ENCODE peak calls at places on chromosomes 7 and 10, in five cellular contexts. B is foreskin fibroblast, V is hepatocyte, F is AG09309, M is uterus. H is an unnamed sample.
A peak's percentile ranks its signal among the peaks of the same experiment; 100 is the strongest.

GRCh38 chr7:134307320-134307719 is 9.4 kb downstream of the SLC35B4 start:
- DNase-seq in M (no peak), B (peak; percentile 43), V (no peak), F (no peak), H (no peak)

GRCh38 chr7:87712571-87712970 is 84.4 kb downstream of the RUNDC3B start:
- DNase-seq in V (no peak), M (no peak), B (no peak), F (no peak), H (no peak)

GRCh38 chr10:43256531-43257209 is 10.2 kb downstream of the RASGEF1A start:
- DNase-seq in B (no peak), F (no peak), V (no peak), M (no peak), H (no peak)

GRCh38 chr7:46681865-46682503 is 760.9 kb upstream of the IGFBP3 start:
- DNase-seq in F (no peak), B (peak; percentile 26), M (peak; percentile 72), V (no peak), H (no peak)

GRCh38 chr10:133211959-133212852 is 17.8 kb upstream of the UTF1 start:
- DNase-seq in M (no peak), V (no peak), F (no peak), B (no peak), H (no peak)

GRCh38 chr10:43627942-43628341 is 20.7 kb downstream of the ZNF32 start:
- DNase-seq in V (no peak), M (no peak), F (no peak), B (no peak), H (no peak)

GRCh38 chr10:90148121-90148855 is 446.9 kb downstream of the KIF20B start:
- DNase-seq in B (peak; percentile 67), V (peak; percentile 47), F (no peak), M (no peak), H (no peak)

GRCh38 chr10:79074732-79075131 is 6.0 kb downstream of the ZMIZ1 start:
- DNase-seq in B (no peak), V (no peak), M (no peak), F (no peak), H (no peak)

GRCh38 chr10:122128357-122128756 is 139.4 kb downstream of the TACC2 start:
- DNase-seq in V (no peak), B (no peak), F (no peak), M (peak; percentile 79), H (no peak)

GRCh38 chr7:99665989-99666388 is 13.8 kb downstream of the CYP3A5 start:
- DNase-seq in V (no peak), M (no peak), F (no peak), B (no peak), H (no peak)

GRCh38 chr7:30726296-30727006 is 25.5 kb upstream of the INMT start:
- DNase-seq in B (no peak), M (no peak), V (no peak), F (no peak), H (no peak)

DNA sequence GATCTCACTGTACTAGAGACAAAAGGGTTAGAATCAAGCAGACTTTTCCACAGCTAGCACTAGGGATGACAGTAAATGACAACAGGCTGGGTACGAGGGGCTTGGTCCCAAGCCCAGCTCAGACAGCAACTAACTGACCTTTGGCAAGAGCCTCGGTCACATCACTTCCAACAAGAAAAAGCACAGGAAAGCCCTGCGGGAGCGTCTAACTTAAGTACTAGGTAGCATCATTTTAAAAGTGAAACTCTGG is 22.8 kb downstream of the CALML3 start:
- DNase-seq in M (no peak), V (no peak), B (no peak), F (no peak), H (no peak)
- H3K4me3 ChIP-seq in M (no peak overlapping the region), V (no peak overlapping the region), B (no peak overlapping the region), F (no peak overlapping the region), H (no peak overlapping the region)

DNA sequence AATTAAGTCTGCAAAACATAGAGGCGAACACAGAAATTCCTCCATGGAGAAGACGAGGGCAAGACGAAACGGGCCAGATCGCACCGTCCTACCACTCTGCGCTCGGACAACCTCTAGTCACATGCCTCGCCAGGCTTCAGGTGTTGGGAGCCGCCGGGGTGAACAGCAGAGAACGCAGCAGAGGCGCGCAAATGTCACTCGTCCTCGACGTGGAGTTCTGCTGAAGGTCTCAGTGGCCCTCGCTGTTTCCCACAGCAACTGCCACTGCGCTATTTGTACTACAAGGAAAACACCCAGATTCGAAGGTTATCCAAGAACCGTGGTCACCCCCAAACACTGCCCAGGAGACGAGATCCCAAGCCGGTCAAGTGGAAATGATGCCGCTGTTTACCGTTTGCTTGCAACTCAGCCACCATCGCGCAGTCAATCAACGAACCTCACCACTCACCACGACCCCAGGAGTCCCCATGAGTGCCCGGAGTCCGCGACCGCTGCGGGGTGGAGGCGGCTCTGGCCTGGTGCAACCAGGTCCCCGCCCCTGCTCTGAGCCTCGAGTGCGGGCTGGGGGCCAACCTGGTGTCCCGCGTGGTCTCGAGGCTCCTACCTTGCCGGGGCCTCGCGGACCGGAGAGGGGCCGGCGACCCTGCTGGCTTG is 9.1 kb downstream of the CTBP2 start:
- DNase-seq in F (no peak), B (no peak), V (no peak), M (no peak), H (no peak)
- H3K4me3 ChIP-seq in F (no peak overlapping the region), B (no peak overlapping the region), V (no peak overlapping the region), M (no peak overlapping the region), H (no peak overlapping the region)

GRCh38 chr7:151498495-151498894 is 21.2 kb downstream of the RHEB start:
- DNase-seq in B (no peak), F (no peak), V (no peak), M (no peak), H (no peak)
- H3K4me3 ChIP-seq in B (no peak overlapping the region), F (no peak overlapping the region), V (no peak overlapping the region), M (no peak overlapping the region), H (no peak overlapping the region)

GRCh38 chr10:45819552-45819951 is 27.7 kb downstream of the AGAP4 start:
- DNase-seq in F (no peak), B (no peak), V (no peak), M (no peak), H (no peak)
- H3K4me3 ChIP-seq in F (no peak overlapping the region), B (no peak overlapping the region), V (no peak overlapping the region), M (no peak overlapping the region), H (no peak overlapping the region)

DNA sequence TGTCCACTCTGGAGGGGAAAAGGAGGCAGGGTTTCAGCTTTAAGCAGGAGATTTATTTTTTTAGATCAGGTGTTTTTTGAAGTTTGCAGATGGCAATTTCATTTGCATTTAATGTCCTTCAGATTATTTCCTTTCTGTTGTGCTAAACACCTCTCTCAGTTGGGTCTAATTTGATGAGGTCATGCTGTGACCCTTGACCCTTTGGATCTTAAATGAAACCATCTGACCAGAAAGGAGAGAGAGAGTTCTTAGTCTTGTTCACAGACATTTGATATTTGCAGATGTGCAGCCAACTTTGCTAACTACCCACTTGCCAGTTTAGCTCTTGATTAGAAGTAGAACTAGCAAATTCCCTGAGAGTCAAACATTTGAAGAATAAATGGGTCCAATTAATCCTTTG is 101.5 kb upstream of the RAB11FIP2 start:
- DNase-seq in V (no peak), M (no peak), F (no peak), B (peak; percentile 46), H (no peak)
- H3K4me3 ChIP-seq in V (no peak overlapping the region), M (no peak overlapping the region), F (no peak overlapping the region), B (no peak overlapping the region), H (no peak overlapping the region)

DNA sequence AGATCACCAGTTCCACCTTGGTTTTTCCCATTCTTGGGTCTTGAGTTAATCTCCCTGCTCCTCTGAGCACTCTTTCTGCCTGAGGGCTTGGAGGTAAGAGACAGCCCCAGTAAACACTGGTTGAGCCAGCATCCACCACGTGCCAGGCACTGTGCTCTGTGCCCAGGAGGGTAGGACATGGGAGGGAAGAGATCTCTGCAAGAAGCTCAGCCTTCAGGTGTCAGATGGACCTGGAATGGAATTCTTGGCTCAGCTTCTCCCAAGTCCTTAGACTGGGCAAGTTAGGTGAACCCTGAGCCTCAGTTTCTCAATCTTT is 2.5 kb downstream of the ZYX start:
- DNase-seq in F (no peak), V (no peak), M (no peak), B (no peak), H (no peak)
- H3K4me3 ChIP-seq in F (peak overlapping the region; percentile 92), V (no peak overlapping the region), M (peak overlapping the region; percentile 99), B (peak overlapping the region; percentile 95), H (no peak overlapping the region)

GRCh38 chr7:128830231-128831177 is at the start of gene FLNC:
- DNase-seq in V (peak; percentile 87), F (no peak), B (peak; percentile 88), M (peak; percentile 71), H (no peak)
- H3K4me3 ChIP-seq in V (peak within 1 kb of the TSS; percentile 66), F (peak within 1 kb of the TSS; percentile 90), B (peak within 1 kb of the TSS; percentile 96), M (peak within 1 kb of the TSS; percentile 70), H (peak within 1 kb of the TSS; percentile 59)

GRCh38 chr7:2570021-2570420 is 11.2 kb downstream of the IQCE start:
- DNase-seq in B (no peak), F (no peak), M (no peak), V (no peak), H (no peak)

GRCh38 chr7:2571409-2571808 is 12.6 kb downstream of the IQCE start:
- DNase-seq in V (no peak), B (no peak), M (no peak), F (no peak), H (no peak)

GRCh38 chr7:2568521-2569223 is 9.9 kb downstream of the IQCE start:
- DNase-seq in V (no peak), F (no peak), B (no peak), M (no peak), H (no peak)

GRCh38 chr7:2567663-2568238 is 9.0 kb downstream of the IQCE start:
- DNase-seq in F (no peak), M (peak; percentile 54), V (peak; percentile 52), B (peak; percentile 81), H (no peak)

DNA sequence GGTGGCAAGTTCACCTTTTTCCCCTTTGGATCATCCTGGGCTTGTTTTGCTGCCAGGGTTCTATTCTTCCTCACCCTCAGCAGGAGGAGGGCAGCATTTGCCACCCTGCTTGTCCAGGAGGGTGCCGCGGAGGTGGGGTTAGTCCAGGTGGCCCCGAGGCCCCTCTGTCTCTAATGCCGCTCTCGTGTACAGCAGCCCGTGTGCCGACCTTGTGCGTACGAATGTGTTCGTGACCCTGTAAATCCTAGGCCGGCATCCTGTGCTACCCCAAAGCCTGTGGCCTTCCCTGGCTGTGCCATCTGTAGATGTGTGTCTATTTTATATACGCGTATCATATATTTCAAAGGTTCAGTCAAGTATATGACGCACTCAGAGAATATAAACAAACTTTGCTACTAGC is 10.6 kb downstream of the IQCE start:
- DNase-seq in V (no peak), B (no peak), F (no peak), M (no peak), H (no peak)
- H3K4me3 ChIP-seq in V (no peak overlapping the region), B (no peak overlapping the region), F (no peak overlapping the region), M (no peak overlapping the region), H (no peak overlapping the region)

DNA sequence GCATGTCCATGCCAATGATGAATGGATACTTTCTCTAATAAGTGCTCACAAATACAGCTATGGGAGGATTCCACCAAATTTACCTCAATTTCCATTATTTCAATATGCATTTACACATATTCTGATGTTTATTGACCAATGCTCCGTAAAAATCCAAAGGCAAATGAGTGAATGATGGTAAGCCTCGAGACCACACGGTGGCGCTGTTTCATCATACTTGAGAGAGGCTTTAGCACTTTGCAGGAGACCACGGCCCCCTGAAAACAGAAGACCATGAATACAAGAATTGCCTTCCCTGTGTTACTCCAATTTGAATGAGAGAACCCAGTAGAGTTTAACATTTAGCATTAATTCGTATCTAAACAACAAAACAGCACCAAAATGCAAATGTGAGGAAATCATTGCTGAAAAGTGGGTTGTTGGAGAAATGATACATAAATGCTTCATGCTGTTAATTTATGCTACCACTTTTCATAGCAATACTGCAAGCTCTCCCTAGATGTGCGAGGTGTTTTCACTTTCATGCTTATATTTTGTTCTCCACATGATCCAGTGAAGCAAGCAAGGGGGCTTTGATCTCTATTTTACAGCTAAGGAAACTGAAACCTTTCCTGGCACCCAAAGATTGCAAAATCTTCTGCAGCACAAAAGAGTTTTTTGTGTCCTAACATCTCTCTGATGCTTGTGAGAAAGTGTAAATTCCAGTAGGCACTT is 35.4 kb downstream of the TRIL start:
- DNase-seq in B (peak; percentile 88), V (peak; percentile 93), F (no peak), M (peak; percentile 58), H (peak; percentile 34)
- H3K4me3 ChIP-seq in B (no peak overlapping the region), V (no peak overlapping the region), F (no peak overlapping the region), M (no peak overlapping the region), H (no peak overlapping the region)

H was measured in kidney epithelial cell.